ENCODE peak calls at places on chromosome 10, in ten cellular contexts. K, Q, O, E, I, J, G, S, F and N are unnamed samples.

GRCh38 chr10:72087969-72088878 is at the start of gene SPOCK2:
- DNase-seq in O (peak), E (no peak), K (no peak), Q (no peak), J (no peak), I (no peak), F (no peak), G (no peak), S (peak), N (no peak)

GRCh38 chr10:43026039-43026973 is 50.6 kb upstream of the RET start:
- DNase-seq in J (no peak), I (no peak), G (no peak), S (no peak), O (no peak), F (no peak), E (peak), Q (no peak), K (no peak), N (no peak)

GRCh38 chr10:122636953-122637352 is 62.7 kb downstream of the C10orf120 start:
- DNase-seq in O (no peak), I (no peak), Q (no peak), F (no peak), K (no peak), E (no peak), J (no peak), G (no peak), S (no peak), N (no peak)

GRCh38 chr10:132652446-132652845 is 114.9 kb downstream of the INPP5A start:
- DNase-seq in K (no peak), G (no peak), O (no peak), S (no peak), I (no peak), E (no peak), J (no peak), Q (no peak), F (no peak), N (no peak)

GRCh38 chr10:77286851-77287250 is 350.8 kb downstream of the KCNMA1 start:
- DNase-seq in Q (peak), G (no peak), J (no peak), O (no peak), I (no peak), K (no peak), S (no peak), F (no peak), E (no peak), N (no peak)

GRCh38 chr10:119860866-119861601 is 11.6 kb downstream of the MCMBP start:
- DNase-seq in K (no peak), S (no peak), F (no peak), E (no peak), G (no peak), Q (no peak), J (no peak), O (no peak), I (no peak), N (no peak)

GRCh38 chr10:29389935-29390334 is 101.1 kb downstream of the LYZL1 start:
- DNase-seq in O (no peak), F (no peak), S (no peak), E (peak), G (no peak), J (no peak), Q (peak), I (no peak), K (no peak), N (no peak)

GRCh38 chr10:103820101-103821062 is 35.0 kb downstream of the SH3PXD2A start:
- DNase-seq in K (no peak), G (peak), O (peak), J (no peak), Q (no peak), S (no peak), I (peak), F (no peak), E (no peak), N (peak)

GRCh38 chr10:43671659-43672555 is 23.2 kb upstream of the ZNF32 start:
- DNase-seq in Q (peak), S (peak), I (no peak), O (peak), G (peak), E (no peak), F (peak), J (no peak), K (no peak), N (peak)

GRCh38 chr10:71696635-71697326 is 22.8 kb downstream of the C10orf105 start:
- DNase-seq in F (peak), G (peak), J (no peak), O (peak), E (no peak), I (peak), S (peak), Q (no peak), K (peak), N (peak)